ENCODE peak calls at places on chromosomes 2 and 18, in five cellular contexts. Z is lower lobe of right lung, N is A549, V is fibroblast of the aortic adventitia, K is HFFc6. I is an unnamed sample.

GRCh38 chr2:88517759-88518201 is 65.3 kb upstream of the FOXI3 start:
- DNase-seq in Z (no peak), N (no peak), V (no peak), K (no peak), I (no peak)

GRCh38 chr2:36607947-36608346 is 10.0 kb upstream of the FEZ2 start:
- DNase-seq in Z (no peak), N (no peak), V (no peak), K (no peak), I (no peak)

GRCh38 chr2:17373041-17373440 is 145.2 kb downstream of the RAD51AP2 start:
- DNase-seq in Z (no peak), N (no peak), V (no peak), K (no peak), I (no peak)

GRCh38 chr2:183950673-183951072 is 647.7 kb upstream of the ZNF804A start:
- DNase-seq in Z (no peak), N (no peak), V (no peak), K (no peak), I (no peak)

GRCh38 chr2:105141099-105141614 is 100.4 kb upstream of the GPR45 start:
- DNase-seq in Z (no peak), N (no peak), V (no peak), K (no peak), I (no peak)

GRCh38 chr2:100977511-100977910 is 24.6 kb upstream of the RPL31 start:
- DNase-seq in Z (no peak), N (no peak), V (no peak), K (no peak), I (no peak)

GRCh38 chr2:133420748-133421147 is 147.5 kb downstream of the NCKAP5 start:
- DNase-seq in Z (no peak), N (no peak), V (no peak), K (no peak), I (no peak)

GRCh38 chr18:28884304-28884703 is 707.4 kb upstream of the CDH2 start:
- DNase-seq in Z (no peak), N (no peak), V (no peak), K (peak), I (no peak)

GRCh38 chr2:136131961-136132839 is 14.3 kb upstream of the CXCR4 start:
- DNase-seq in Z (peak), N (no peak), V (no peak), K (no peak), I (no peak)

GRCh38 chr2:4134881-4135565 is 431.6 kb downstream of the DCDC2C start:
- DNase-seq in Z (no peak), N (no peak), V (no peak), K (no peak), I (no peak)

GRCh38 chr2:207813942-207814341 is 44.2 kb upstream of the FZD5 start:
- DNase-seq in Z (no peak), N (no peak), V (no peak), K (no peak), I (no peak)

GRCh38 chr2:163681765-163682164 is 54.0 kb downstream of the FIGN start:
- DNase-seq in Z (no peak), N (no peak), V (peak), K (no peak), I (no peak)

GRCh38 chr2:35819053-35819452 is 536.5 kb upstream of the CRIM1 start:
- DNase-seq in Z (no peak), N (no peak), V (no peak), K (no peak), I (no peak)

GRCh38 chr18:43396266-43396665 is 119.0 kb upstream of the SYT4 start:
- DNase-seq in Z (no peak), N (peak), V (peak), K (peak), I (no peak)

GRCh38 chr2:20868377-20868776 is 45.5 kb upstream of the LDAH start:
- DNase-seq in Z (no peak), N (no peak), V (no peak), K (no peak), I (no peak)

GRCh38 chr2:23384551-23385349 is at the start of gene KLHL29:
- DNase-seq in Z (peak), N (peak), V (peak), K (peak), I (peak)

GRCh38 chr2:47769318-47769717 is 13.6 kb upstream of the MSH6 start:
- DNase-seq in Z (no peak), N (no peak), V (no peak), K (no peak), I (no peak)

GRCh38 chr2:239736358-239737143 is 288.6 kb downstream of the NDUFA10 start:
- DNase-seq in Z (no peak), N (no peak), V (no peak), K (no peak), I (no peak)

GRCh38 chr2:238596571-238597551 is 170.1 kb downstream of the ASB1 start:
- DNase-seq in Z (no peak), N (peak), V (peak), K (peak), I (no peak)

GRCh38 chr2:190123956-190124355 is 61.4 kb upstream of the MSTN start:
- DNase-seq in Z (no peak), N (no peak), V (peak), K (no peak), I (no peak)

GRCh38 chr2:190119948-190120347 is 57.4 kb upstream of the MSTN start:
- DNase-seq in Z (no peak), N (no peak), V (no peak), K (no peak), I (no peak)

GRCh38 chr2:190119257-190119656 is 56.7 kb upstream of the MSTN start:
- DNase-seq in Z (peak), N (no peak), V (peak), K (no peak), I (no peak)

GRCh38 chr2:190117305-190117704 is 54.8 kb upstream of the MSTN start:
- DNase-seq in Z (no peak), N (no peak), V (no peak), K (no peak), I (no peak)

GRCh38 chr2:190121971-190122370 is 59.4 kb upstream of the MSTN start:
- DNase-seq in Z (no peak), N (peak), V (peak), K (peak), I (no peak)
- TF ChIP-seq CTCF in Z (no peak), N (peak), V (peak), K (peak), I (no peak)

GRCh38 chr18:61946449-61946848 is 53.6 kb upstream of the RNF152 start:
- DNase-seq in Z (no peak), N (no peak), V (peak), K (peak), I (no peak)

GRCh38 chr18:61939032-61939674 is 46.3 kb upstream of the RNF152 start:
- DNase-seq in Z (no peak), N (no peak), V (no peak), K (no peak), I (no peak)

GRCh38 chr18:61943175-61943964 is 50.6 kb upstream of the RNF152 start:
- DNase-seq in Z (no peak), N (no peak), V (no peak), K (no peak), I (no peak)

DNA sequence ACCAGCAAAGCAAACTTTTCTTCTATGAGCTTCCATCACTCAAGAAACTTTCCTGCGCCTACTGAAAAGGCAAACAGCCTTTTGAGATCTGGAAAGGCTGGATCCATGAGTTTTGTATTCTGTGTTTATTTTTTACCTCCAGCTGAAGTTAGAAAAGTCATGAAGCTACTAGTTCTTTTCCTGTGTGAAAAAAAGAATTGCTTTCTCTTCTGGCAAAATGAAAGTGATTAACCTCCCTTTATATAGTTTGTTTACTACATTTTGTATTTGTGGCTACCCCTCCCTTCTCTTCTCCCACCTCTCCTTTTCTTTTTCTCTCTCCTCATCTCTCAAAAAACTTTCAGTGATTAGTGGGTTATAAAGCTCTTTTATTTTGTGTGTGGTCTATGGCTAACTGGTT is 49.3 kb upstream of the RNF152 start:
- DNase-seq in Z (no peak), N (no peak), V (no peak), K (no peak), I (no peak)
- TF ChIP-seq CTCF in Z (no peak), N (no peak), V (no peak), K (no peak), I (no peak)

GRCh38 chr2:9407363-9407811 is 15.9 kb downstream of the ITGB1BP1 start:
- DNase-seq in Z (no peak), N (no peak), V (no peak), K (no peak), I (no peak)

GRCh38 chr2:9408641-9409151 is 14.6 kb downstream of the ITGB1BP1 start:
- DNase-seq in Z (no peak), N (no peak), V (no peak), K (no peak), I (no peak)

GRCh38 chr2:9403924-9404323 is 19.4 kb downstream of the ITGB1BP1 start:
- DNase-seq in Z (no peak), N (no peak), V (no peak), K (peak), I (no peak)

GRCh38 chr2:9405636-9406035 is 17.7 kb downstream of the ITGB1BP1 start:
- DNase-seq in Z (no peak), N (no peak), V (peak), K (peak), I (no peak)

GRCh38 chr2:9406529-9407362 is 16.6 kb downstream of the ITGB1BP1 start:
- DNase-seq in Z (no peak), N (no peak), V (no peak), K (no peak), I (no peak)
- TF ChIP-seq CTCF in Z (no peak), N (no peak), V (no peak), K (no peak), I (no peak)

GRCh38 chr2:219998099-219998498 is 370.7 kb downstream of the SLC4A3 start:
- DNase-seq in Z (no peak), N (peak), V (no peak), K (peak), I (no peak)
- TF ChIP-seq CTCF in Z (no peak), N (no peak), V (peak), K (peak), I (no peak)

GRCh38 chr2:96580771-96581170 is 44.2 kb downstream of the ARID5A start:
- DNase-seq in Z (no peak), N (peak), V (no peak), K (no peak), I (no peak)
- TF ChIP-seq CTCF in Z (no peak), N (peak), V (no peak), K (peak), I (no peak)

DNA sequence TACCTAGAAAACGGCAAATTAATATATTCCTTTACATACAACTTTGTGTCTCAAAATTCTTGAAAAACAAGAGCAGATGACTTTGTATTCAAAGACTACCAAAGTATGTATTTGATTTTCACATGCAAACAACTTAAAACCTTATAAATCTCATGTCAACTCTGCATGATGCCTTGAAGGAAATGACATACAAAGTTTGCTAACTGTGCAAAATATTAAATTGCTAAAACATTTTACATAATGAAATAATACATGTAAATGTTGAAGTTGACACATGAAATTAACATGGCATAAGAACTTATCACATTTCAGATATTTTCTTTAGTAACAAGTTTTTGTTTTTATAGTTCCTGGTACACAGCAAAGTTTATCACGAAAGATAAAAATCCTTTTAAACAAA is 20.8 kb upstream of the C2orf42 start:
- DNase-seq in Z (no peak), N (no peak), V (no peak), K (no peak), I (no peak)
- TF ChIP-seq CTCF in Z (no peak), N (no peak), V (no peak), K (no peak), I (no peak)

GRCh38 chr2:102593516-102593915 is 25.8 kb upstream of the SLC9A2 start:
- DNase-seq in Z (no peak), N (no peak), V (no peak), K (no peak), I (no peak)

GRCh38 chr2:102588213-102588939 is 31.0 kb upstream of the SLC9A2 start:
- DNase-seq in Z (no peak), N (no peak), V (no peak), K (no peak), I (no peak)

GRCh38 chr2:102591646-102592045 is 27.7 kb upstream of the SLC9A2 start:
- DNase-seq in Z (no peak), N (no peak), V (no peak), K (no peak), I (no peak)

GRCh38 chr2:102589444-102589843 is 29.9 kb upstream of the SLC9A2 start:
- DNase-seq in Z (no peak), N (no peak), V (no peak), K (no peak), I (no peak)

DNA sequence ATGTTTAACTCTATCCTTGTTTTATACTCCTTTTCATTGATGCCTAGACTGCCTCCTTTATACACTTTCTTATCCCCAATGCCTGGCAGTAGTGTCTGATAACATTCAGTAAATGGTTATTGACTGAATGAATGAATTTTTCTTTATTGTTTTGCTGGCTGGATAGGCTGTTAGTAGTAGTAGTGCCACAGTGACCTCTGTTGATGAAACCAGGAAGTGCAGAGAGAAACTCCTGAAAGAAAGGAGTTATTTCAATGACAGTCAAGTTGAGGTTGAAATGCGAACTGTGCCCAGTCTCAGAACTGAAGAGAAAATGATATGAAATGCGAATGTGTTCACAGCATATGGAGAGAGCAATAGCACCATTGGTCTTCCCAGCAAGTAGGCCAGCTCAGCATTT is 26.8 kb upstream of the SLC9A2 start:
- DNase-seq in Z (no peak), N (peak), V (peak), K (no peak), I (no peak)
- TF ChIP-seq CTCF in Z (peak), N (peak), V (peak), K (peak), I (peak)